ENCODE peak calls at places on chromosomes 2 and 18, in five cellular contexts. L is amniotic stem cell; D is stimulated activated CD4-positive, alpha-beta T cell treated with anti-CD3 and anti-CD28 coated beads, Interleukin-1b, Interleukin-23, amount 100 ng/mL, for 48 hours; I is G401; C is upper lobe of right lung. P is an unnamed sample.

GRCh38 chr18:23276456-23276855 is 141.2 kb downstream of the CABLES1 start:
- DNase-seq in D (no peak), I (peak; percentile 10), C (no peak), L (no peak), P (no peak)

GRCh38 chr2:222655748-222656543 is at the start of gene FARSB:
- DNase-seq in L (peak; percentile 91), D (peak; percentile 93), I (peak; percentile 96), C (peak; percentile 98), P (peak; percentile 93)

GRCh38 chr2:241340621-241341163 is 15.4 kb upstream of the FARP2 start:
- DNase-seq in D (no peak), L (no peak), C (no peak), I (no peak), P (no peak)

GRCh38 chr2:178125862-178126261 is 13.6 kb downstream of the RBM45 start:
- DNase-seq in L (no peak), D (no peak), I (no peak), C (no peak), P (no peak)

GRCh38 chr2:138107288-138107687 is 143.0 kb downstream of the HNMT start:
- DNase-seq in L (no peak), C (no peak), D (no peak), I (no peak), P (no peak)

GRCh38 chr2:136393515-136393914 is 275.6 kb upstream of the CXCR4 start:
- DNase-seq in D (no peak), C (no peak), L (no peak), I (no peak), P (no peak)

GRCh38 chr2:70258532-70258875 is 567 bp downstream of the PCYOX1 start:
- DNase-seq in D (no peak), C (peak; percentile 83), L (no peak), I (peak; percentile 55), P (peak; percentile 32)

GRCh38 chr2:168622559-168622958 is 166.5 kb downstream of the CERS6 start:
- DNase-seq in D (no peak), L (no peak), I (no peak), C (no peak), P (no peak)

GRCh38 chr2:11574176-11575046 is 40.6 kb downstream of the GREB1 start:
- DNase-seq in L (no peak), C (no peak), I (no peak), D (no peak), P (no peak)

GRCh38 chr2:66866331-66867037 is 431.6 kb downstream of the MEIS1 start:
- DNase-seq in C (no peak), I (no peak), D (no peak), L (no peak), P (no peak)

GRCh38 chr18:63131106-63131943 is 188.2 kb downstream of the BCL2 start:
- DNase-seq in L (peak; percentile 57), I (peak; percentile 41), D (peak; percentile 33), C (no peak), P (no peak)

GRCh38 chr2:196206804-196207203 is 35.4 kb upstream of the STK17B start:
- DNase-seq in D (no peak), I (no peak), L (no peak), C (no peak), P (no peak)